ENCODE peak calls at places on chromosomes 11 and 22, in nine cellular contexts. R is fibroblast of the conjunctiva, E is NCI-H1694, V is erythroblast, Q is sciatic nerve, M is aorta, T is HTR-8/SVneo, F is activated gamma-delta T cell treated with Interleukin-2 at 50 U/mL for 16 hours, S is LoVo. P is an unnamed sample.

GRCh38 chr11:102268083-102268984 is 49.0 kb upstream of the BIRC3 start:
- DNase-seq in R (peak), E (no peak), V (peak), Q (peak), M (peak), T (peak), F (peak), S (peak), P (no peak)

GRCh38 chr11:119592642-119593041 is 136.4 kb downstream of the NECTIN1 start:
- DNase-seq in R (no peak), E (no peak), V (no peak), Q (no peak), M (no peak), T (no peak), F (no peak), S (no peak), P (no peak)

GRCh38 chr11:130300567-130300966 is 14.2 kb downstream of the ZBTB44 start:
- DNase-seq in R (no peak), E (no peak), V (no peak), Q (no peak), M (no peak), T (no peak), F (no peak), S (no peak), P (no peak)

GRCh38 chr11:125535585-125535984 is 33.7 kb upstream of the EI24 start:
- DNase-seq in R (no peak), E (no peak), V (no peak), Q (no peak), M (no peak), T (no peak), F (no peak), S (no peak), P (no peak)

GRCh38 chr11:61198948-61199523 is 4.3 kb upstream of the PGA3 start:
- DNase-seq in R (no peak), E (no peak), V (no peak), Q (peak), M (no peak), T (no peak), F (no peak), S (no peak), P (no peak)

GRCh38 chr11:4884341-4884740 is 2.6 kb downstream of the OR51T1 start:
- DNase-seq in R (no peak), E (no peak), V (no peak), Q (no peak), M (no peak), T (no peak), F (no peak), S (no peak), P (no peak)

GRCh38 chr22:36351921-36352774 is 35.6 kb downstream of the MYH9 start:
- DNase-seq in R (no peak), E (no peak), V (no peak), Q (no peak), M (no peak), T (no peak), F (no peak), S (no peak), P (no peak)

GRCh38 chr11:75797796-75798195 is 17.2 kb upstream of the UVRAG start:
- DNase-seq in R (no peak), E (no peak), V (no peak), Q (no peak), M (peak), T (peak), F (no peak), S (no peak), P (no peak)

GRCh38 chr11:7563269-7563668 is 49.5 kb downstream of the PPFIBP2 start:
- DNase-seq in R (no peak), E (no peak), V (no peak), Q (no peak), M (no peak), T (no peak), F (no peak), S (no peak), P (no peak)

GRCh38 chr11:6705905-6706535 is 22.9 kb upstream of the MRPL17 start:
- DNase-seq in R (peak), E (peak), V (peak), Q (peak), M (no peak), T (peak), F (peak), S (peak), P (no peak)

GRCh38 chr11:102453286-102453797 is 777 bp upstream of the TMEM123 start:
- DNase-seq in R (no peak), E (no peak), V (peak), Q (peak), M (peak), T (no peak), F (no peak), S (no peak), P (no peak)

GRCh38 chr11:97620012-97620411 is 1230.2 kb downstream of the JRKL start:
- DNase-seq in R (no peak), E (no peak), V (no peak), Q (no peak), M (no peak), T (no peak), F (no peak), S (no peak), P (no peak)

GRCh38 chr11:34261820-34262219 is 96.0 kb downstream of the ABTB2 start:
- DNase-seq in R (no peak), E (no peak), V (no peak), Q (no peak), M (no peak), T (no peak), F (no peak), S (no peak), P (no peak)

GRCh38 chr11:28666632-28667031 is 558.4 kb downstream of the METTL15 start:
- DNase-seq in R (peak), E (no peak), V (no peak), Q (no peak), M (no peak), T (no peak), F (no peak), S (no peak), P (no peak)

GRCh38 chr11:20342347-20343279 is 20.9 kb upstream of the HTATIP2 start:
- DNase-seq in R (no peak), E (no peak), V (peak), Q (no peak), M (no peak), T (no peak), F (no peak), S (no peak), P (no peak)

GRCh38 chr11:15493066-15493465 is 378.3 kb downstream of the INSC start:
- DNase-seq in R (no peak), E (no peak), V (no peak), Q (no peak), M (no peak), T (no peak), F (no peak), S (peak), P (no peak)

GRCh38 chr11:119418759-119419158 is 4.2 kb downstream of the THY1 start:
- DNase-seq in R (no peak), E (no peak), V (no peak), Q (no peak), M (no peak), T (no peak), F (no peak), S (no peak), P (no peak)

GRCh38 chr22:29520851-29521250 is 32.7 kb downstream of the THOC5 start:
- DNase-seq in R (no peak), E (no peak), V (peak), Q (no peak), M (no peak), T (no peak), F (no peak), S (no peak), P (no peak)

GRCh38 chr11:106344392-106344791 is 266.9 kb downstream of the AASDHPPT start:
- DNase-seq in R (peak), E (no peak), V (no peak), Q (no peak), M (no peak), T (no peak), F (no peak), S (no peak), P (no peak)

GRCh38 chr11:120173771-120174170 is 35.9 kb upstream of the TRIM29 start:
- DNase-seq in R (no peak), E (no peak), V (no peak), Q (peak), M (no peak), T (no peak), F (no peak), S (no peak), P (no peak)

GRCh38 chr11:107799245-107799859 is 59.2 kb downstream of the SLC35F2 start:
- DNase-seq in R (peak), E (peak), V (peak), Q (peak), M (peak), T (peak), F (peak), S (peak), P (peak)

GRCh38 chr22:39594411-39594810 is 23.9 kb downstream of the CACNA1I start:
- DNase-seq in R (no peak), E (no peak), V (no peak), Q (no peak), M (no peak), T (no peak), F (no peak), S (no peak), P (no peak)

GRCh38 chr11:123195182-123196059 is at the start of gene CLMP:
- DNase-seq in R (peak), E (no peak), V (no peak), Q (peak), M (peak), T (no peak), F (peak), S (no peak), P (no peak)

GRCh38 chr11:129247129-129247528 is 55.0 kb upstream of the ARHGAP32 start:
- DNase-seq in R (no peak), E (no peak), V (peak), Q (no peak), M (no peak), T (no peak), F (no peak), S (peak), P (no peak)

GRCh38 chr11:86740628-86741488 is 59.5 kb upstream of the PRSS23 start:
- DNase-seq in R (peak), E (no peak), V (peak), Q (no peak), M (no peak), T (peak), F (no peak), S (peak), P (no peak)

P was measured in GOT3.